ENCODE peak calls at places on chromosomes 3 and 15, in nine cellular contexts. Z, I, J, E, L, R, X, V and B are unnamed samples.

GRCh38 chr15:29055876-29056275 is 170.1 kb downstream of the APBA2 start:
- DNase-seq in V (no peak), Z (no peak), E (no peak), I (no peak), J (no peak), X (no peak), L (no peak), R (no peak), B (no peak)

GRCh38 chr3:189267981-189268613 is 96.3 kb downstream of the TPRG1 start:
- DNase-seq in V (no peak), J (no peak), Z (no peak), X (no peak), R (no peak), E (peak), L (peak), I (no peak), B (peak)

GRCh38 chr3:10744098-10744465 is 71.9 kb upstream of the SLC6A11 start:
- DNase-seq in I (no peak), Z (no peak), L (peak), X (peak), V (no peak), R (no peak), J (peak), E (peak), B (no peak)

GRCh38 chr3:70516081-70516480 is 203.6 kb upstream of the MDFIC2 start:
- DNase-seq in J (no peak), V (no peak), E (no peak), L (no peak), Z (no peak), R (no peak), X (no peak), I (no peak), B (no peak)

GRCh38 chr3:23698652-23699313 is 107.0 kb upstream of the UBE2E1 start:
- DNase-seq in R (no peak), I (no peak), L (no peak), E (no peak), X (no peak), Z (no peak), V (no peak), J (no peak), B (no peak)

GRCh38 chr3:62255758-62256157 is 117.6 kb downstream of the FEZF2 start:
- DNase-seq in Z (no peak), L (no peak), V (no peak), E (no peak), X (no peak), R (no peak), I (no peak), J (no peak), B (no peak)

GRCh38 chr3:111595239-111595638 is at the start of gene ZBED2:
- DNase-seq in X (no peak), Z (no peak), E (no peak), I (no peak), J (no peak), V (no peak), L (no peak), R (no peak), B (no peak)

GRCh38 chr3:17243616-17244015 is 358.9 kb downstream of the PLCL2 start:
- DNase-seq in I (no peak), R (no peak), L (no peak), X (no peak), Z (no peak), E (no peak), V (no peak), J (no peak), B (no peak)